ENCODE peak calls at places on chromosomes 2 and 18, in nine cellular contexts. F, H, J, E, Q, T, L, P and V are unnamed samples.
A peak's percentile ranks its signal among the peaks of the same experiment; 100 is the strongest.

GRCh38 chr18:70334728-70335329 is 46.0 kb downstream of the SOCS6 start:
- DNase-seq in H (peak; percentile 44), Q (no peak), P (no peak), L (no peak), E (no peak), F (no peak), J (no peak), T (no peak), V (no peak)

GRCh38 chr2:31110998-31111397 is 27.2 kb downstream of the GALNT14 start:
- DNase-seq in P (no peak), T (no peak), F (no peak), L (no peak), Q (no peak), J (no peak), E (no peak), H (no peak), V (no peak)

GRCh38 chr2:26000561-26001211 is 18.4 kb upstream of the KIF3C start:
- DNase-seq in Q (no peak), E (no peak), P (peak; percentile 34), H (no peak), T (no peak), F (peak; percentile 66), J (no peak), L (no peak), V (peak; percentile 86)

GRCh38 chr2:235191933-235192332 is 240.1 kb downstream of the SH3BP4 start:
- DNase-seq in L (peak; percentile 44), J (no peak), E (peak; percentile 52), F (no peak), H (no peak), T (peak; percentile 79), P (no peak), Q (no peak), V (no peak)

GRCh38 chr2:196176142-196176738 is 4.9 kb upstream of the STK17B start:
- DNase-seq in T (no peak), J (no peak), P (peak; percentile 20), Q (no peak), H (no peak), E (no peak), F (peak; percentile 36), L (no peak), V (no peak)

GRCh38 chr2:121479882-121480522 is 50.7 kb upstream of the RNU4ATAC start:
- DNase-seq in Q (peak; percentile 59), F (no peak), P (peak; percentile 74), H (no peak), J (no peak), T (no peak), E (no peak), L (no peak), V (no peak)

GRCh38 chr2:56671973-56672569 is 488.3 kb downstream of the CCDC85A start:
- DNase-seq in Q (peak; percentile 11), H (peak; percentile 37), P (no peak), L (no peak), T (peak; percentile 37), F (no peak), E (no peak), J (no peak), V (no peak)

GRCh38 chr2:184357033-184357432 is 241.3 kb upstream of the ZNF804A start:
- DNase-seq in F (no peak), H (no peak), J (no peak), L (no peak), Q (no peak), P (no peak), T (no peak), E (no peak), V (no peak)

GRCh38 chr18:59123588-59124369 is 15.9 kb upstream of the SEC11C start:
- DNase-seq in E (no peak), H (peak; percentile 66), F (no peak), J (no peak), Q (no peak), T (peak; percentile 46), P (no peak), L (no peak), V (no peak)

GRCh38 chr2:143955416-143956075 is 564.4 kb downstream of the ZEB2 start:
- DNase-seq in J (no peak), F (no peak), H (peak; percentile 56), L (no peak), T (no peak), E (no peak), Q (no peak), P (no peak), V (no peak)

GRCh38 chr2:36780231-36780808 is 83.8 kb downstream of the VIT start:
- DNase-seq in P (no peak), F (no peak), T (peak; percentile 72), L (no peak), J (peak; percentile 27), Q (peak; percentile 83), H (peak; percentile 86), E (no peak), V (no peak)

GRCh38 chr2:240596080-240596460 is 9.5 kb downstream of the CAPN10 start:
- DNase-seq in F (peak; percentile 23), H (no peak), E (peak; percentile 47), L (peak; percentile 13), T (no peak), P (peak; percentile 0), J (no peak), Q (no peak), V (no peak)

GRCh38 chr2:120385355-120386127 is 39.6 kb downstream of the INHBB start:
- DNase-seq in H (no peak), L (no peak), Q (peak; percentile 56), P (no peak), J (no peak), T (peak; percentile 45), E (no peak), F (peak; percentile 2), V (no peak)

GRCh38 chr2:237483018-237483731 is 3.9 kb upstream of the MLPH start:
- DNase-seq in F (peak; percentile 83), L (no peak), H (peak; percentile 85), Q (no peak), T (no peak), P (no peak), J (peak; percentile 85), E (no peak), V (no peak)

GRCh38 chr2:18479901-18480369 is 80.5 kb downstream of the RDH14 start:
- DNase-seq in P (no peak), T (no peak), F (peak; percentile 33), L (peak; percentile 53), Q (no peak), E (no peak), H (no peak), J (no peak), V (peak; percentile 67)

GRCh38 chr18:5975111-5975622 is 79.8 kb upstream of the TMEM200C start:
- DNase-seq in P (no peak), H (peak; percentile 74), E (no peak), T (no peak), L (no peak), J (no peak), Q (no peak), F (no peak), V (no peak)

GRCh38 chr2:40721595-40721994 is 269.7 kb upstream of the SLC8A1 start:
- DNase-seq in Q (no peak), J (no peak), H (peak; percentile 64), F (no peak), E (no peak), L (no peak), P (no peak), T (no peak), V (no peak)

GRCh38 chr2:212815453-212815852 is 276.9 kb upstream of the ERBB4 start:
- DNase-seq in Q (peak; percentile 2), J (no peak), H (no peak), F (no peak), P (no peak), T (no peak), E (no peak), L (no peak), V (no peak)

GRCh38 chr2:223797073-223797472 is 40.3 kb downstream of the AP1S3 start:
- DNase-seq in T (no peak), F (no peak), L (no peak), Q (no peak), E (no peak), P (no peak), H (peak; percentile 94), J (no peak), V (no peak)

DNA sequence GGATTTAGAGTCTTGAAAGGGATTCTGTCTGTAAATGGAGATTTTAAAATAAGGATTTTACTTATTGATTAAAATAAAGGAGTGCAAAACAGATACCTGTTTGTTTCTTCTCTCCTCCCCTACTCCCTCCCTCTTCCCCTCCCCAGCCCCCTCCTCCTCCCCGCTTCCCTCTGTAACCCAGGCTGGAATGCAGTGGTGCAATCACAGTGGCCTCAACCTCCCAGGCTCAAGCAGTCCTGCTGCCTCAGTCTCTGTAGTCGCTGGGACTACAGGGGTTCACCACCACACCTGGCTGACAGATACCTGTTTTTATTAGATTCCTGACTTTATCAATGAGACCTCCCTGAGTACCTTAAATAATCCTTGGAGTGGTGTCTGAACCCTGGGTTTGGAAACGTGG is 57.1 kb downstream of the OXER1 start:
- DNase-seq in E (no peak), J (no peak), L (no peak), T (no peak), P (no peak), H (no peak), F (no peak), Q (peak; percentile 70), V (no peak)
- H3K4me1 ChIP-seq in E (no peaks in the 10 kb centered on the region), J (no peaks in the 10 kb centered on the region), L (no peaks in the 10 kb centered on the region), T (no peaks in the 10 kb centered on the region), P (no peaks in the 10 kb centered on the region), H (no peaks in the 10 kb centered on the region), F (no peaks in the 10 kb centered on the region), Q (peaks cover 16% of the 10 kb centered on the region), V (no peaks in the 10 kb centered on the region)

DNA sequence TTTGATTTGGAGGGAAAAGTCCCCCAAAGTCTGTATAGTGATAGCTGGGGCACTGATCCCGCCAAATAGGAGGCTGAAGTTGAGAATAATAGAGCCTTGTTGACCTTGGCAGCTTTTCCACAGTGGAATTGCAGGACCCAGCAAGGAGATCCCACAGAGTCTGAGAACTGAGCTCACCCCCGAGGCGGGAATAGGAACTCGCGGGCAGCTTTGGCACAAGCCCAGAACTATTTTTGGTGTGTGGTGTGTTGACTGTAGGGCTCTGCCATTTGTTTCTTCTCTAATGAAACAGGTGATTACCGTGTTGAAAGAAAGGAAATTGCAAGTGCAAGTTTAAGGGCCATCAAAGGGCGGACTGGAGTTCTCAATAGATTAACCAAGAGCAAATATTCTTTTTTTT is 34.0 kb downstream of the SH3RF3 start:
- DNase-seq in F (no peak), Q (no peak), H (no peak), J (no peak), T (no peak), E (no peak), P (no peak), L (no peak), V (peak; percentile 82)
- H3K4me3 ChIP-seq in F (no peak overlapping the region), Q (no peak overlapping the region), H (no peak overlapping the region), J (no peak overlapping the region), T (no peak overlapping the region), E (no peak overlapping the region), P (no peak overlapping the region), L (no peak overlapping the region), V (no peak overlapping the region)

DNA sequence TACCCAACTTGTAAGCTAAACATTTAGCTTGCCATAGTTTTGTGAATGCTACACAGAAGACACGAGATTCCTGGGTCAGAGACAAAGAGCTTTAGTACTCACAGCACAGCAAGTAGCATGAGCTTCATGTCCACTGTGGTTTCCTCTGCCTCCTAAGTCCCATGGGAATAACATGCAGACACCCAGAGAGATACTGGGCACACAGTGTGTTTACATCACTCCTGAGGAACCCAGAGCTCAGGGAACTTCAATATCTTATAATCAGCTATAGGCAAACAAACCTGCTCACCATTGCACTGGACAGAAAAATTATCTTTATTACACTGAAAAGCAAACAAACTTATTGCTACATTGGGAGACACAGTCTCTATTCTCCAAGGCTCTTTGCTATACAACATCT is 14.5 kb upstream of the NCK2 start:
- DNase-seq in E (no peak), F (no peak), Q (no peak), L (no peak), J (no peak), H (no peak), P (no peak), T (no peak), V (no peak)
- H3K27ac ChIP-seq in E (no peak overlapping the region), F (no peak overlapping the region), Q (no peak overlapping the region), L (no peak overlapping the region), J (no peak overlapping the region), H (no peak overlapping the region), P (no peak overlapping the region), T (no peak overlapping the region), V (no peak overlapping the region)

GRCh38 chr2:126467367-126468054 is 188.4 kb upstream of the GYPC start:
- DNase-seq in H (no peak), E (no peak), T (no peak), P (no peak), L (no peak), Q (no peak), J (no peak), F (no peak), V (no peak)
- H3K4me1 ChIP-seq in H (no peaks in the 10 kb centered on the region), E (no peaks in the 10 kb centered on the region), T (no peaks in the 10 kb centered on the region), P (no peaks in the 10 kb centered on the region), L (no peaks in the 10 kb centered on the region), Q (no peaks in the 10 kb centered on the region), J (no peaks in the 10 kb centered on the region), F (no peaks in the 10 kb centered on the region), V (no peaks in the 10 kb centered on the region)